ENCODE peak calls at places on chromosomes 4 and X, in four cellular contexts. X, P, A and B are unnamed samples.

GRCh38 chrX:151393514-151393913 is 3.5 kb upstream of the VMA21 start:
- DNase-seq in X (no peak), A (peak; percentile 52), P (no peak), B (peak; percentile 85)

GRCh38 chrX:55489315-55490009 is at the start of gene USP51:
- DNase-seq in A (peak; percentile 17), P (peak; percentile 41), X (no peak), B (no peak)

GRCh38 chrX:105543271-105543670 is 279.1 kb upstream of the NRK start:
- DNase-seq in A (no peak), X (no peak), P (no peak), B (no peak)

GRCh38 chr4:102420563-102421221 is 75.4 kb upstream of the SLC39A8 start:
- DNase-seq in A (no peak), X (no peak), P (peak; percentile 30), B (no peak)

GRCh38 chr4:8765631-8766590 is 105.7 kb downstream of the HMX1 start:
- DNase-seq in A (no peak), P (no peak), X (no peak), B (no peak)

GRCh38 chr4:140858897-140859296 is 102.7 kb upstream of the TBC1D9 start:
- DNase-seq in X (no peak), A (no peak), P (no peak), B (no peak)

GRCh38 chrX:27350476-27350875 is 112.7 kb downstream of the PPP4R3C start:
- DNase-seq in X (no peak), A (no peak), P (no peak), B (no peak)

GRCh38 chrX:20252392-20253231 is 14.1 kb downstream of the RPS6KA3 start:
- DNase-seq in X (peak; percentile 37), P (peak; percentile 50), A (peak; percentile 71), B (peak; percentile 75)

GRCh38 chr4:11423465-11423864 is 5.2 kb downstream of the HS3ST1 start:
- DNase-seq in A (no peak), X (no peak), P (no peak), B (no peak)

GRCh38 chr4:125187621-125188176 is 127.1 kb upstream of the FAT4 start:
- DNase-seq in P (peak; percentile 45), X (no peak), A (no peak), B (no peak)

GRCh38 chr4:15912961-15913630 is 25.4 kb downstream of the FGFBP1 start:
- DNase-seq in X (no peak), A (no peak), P (no peak), B (no peak)

GRCh38 chrX:48737213-48737938 is 24.2 kb upstream of the GLOD5 start:
- DNase-seq in X (peak; percentile 52), P (peak; percentile 95), A (peak; percentile 79), B (peak; percentile 93)

GRCh38 chr4:95193391-95194224 is 355.2 kb downstream of the UNC5C start:
- DNase-seq in X (no peak), P (peak; percentile 16), A (no peak), B (no peak)

GRCh38 chr4:123832173-123833026 is 435.8 kb downstream of the SPRY1 start:
- DNase-seq in A (no peak), X (no peak), P (peak; percentile 84), B (no peak)

GRCh38 chrX:13994104-13994503 is 35.6 kb downstream of the GEMIN8 start:
- DNase-seq in A (no peak), P (no peak), X (no peak), B (no peak)

GRCh38 chrX:24395775-24396174 is 35.3 kb downstream of the SUPT20HL1 start:
- DNase-seq in X (no peak), P (peak; percentile 62), A (peak; percentile 18), B (peak; percentile 56)

GRCh38 chr4:131309628-131310027 is 1839.5 kb upstream of the PCDH10 start:
- DNase-seq in X (no peak), A (no peak), P (no peak), B (no peak)

GRCh38 chr4:77500801-77501200 is 104.8 kb upstream of the CXCL13 start:
- DNase-seq in P (no peak), X (no peak), A (no peak), B (no peak)

GRCh38 chrX:97763391-97763790 is 879.7 kb downstream of the RPA4 start:
- DNase-seq in A (no peak), P (no peak), X (no peak), B (no peak)

GRCh38 chr4:95217197-95217596 is 331.6 kb downstream of the UNC5C start:
- DNase-seq in X (no peak), P (no peak), A (no peak), B (no peak)